ENCODE peak calls at places on chromosomes 6 and 20, in four cellular contexts. I, X, Q and P are unnamed samples.

GRCh38 chr6:90790058-90790457 is 203.2 kb upstream of the MAP3K7 start:
- DNase-seq in I (no peak), X (no peak), Q (peak; percentile 20), P (peak; percentile 20)

GRCh38 chr20:1734269-1734858 is 76.8 kb upstream of the SIRPG start:
- DNase-seq in I (no peak), X (peak; percentile 25), Q (no peak), P (peak; percentile 20)

GRCh38 chr6:144768676-144769599 is 483.8 kb downstream of the UTRN start:
- DNase-seq in I (no peak), X (no peak), Q (no peak), P (peak; percentile 50)

GRCh38 chr20:11972478-11972877 is 54.8 kb downstream of the BTBD3 start:
- DNase-seq in I (no peak), X (no peak), Q (no peak), P (no peak)

GRCh38 chr6:33823806-33824205 is 20.0 kb upstream of the MLN start:
- DNase-seq in I (no peak), X (no peak), Q (no peak), P (no peak)

GRCh38 chr6:20866940-20867630 is 332.8 kb downstream of the CDKAL1 start:
- DNase-seq in I (no peak), X (peak; percentile 36), Q (no peak), P (no peak)

GRCh38 chr20:63163596-63164560 is 52.1 kb downstream of the YTHDF1 start:
- DNase-seq in I (no peak), X (no peak), Q (no peak), P (no peak)

GRCh38 chr20:23125625-23126191 is 39.6 kb upstream of the CD93 start:
- DNase-seq in I (no peak), X (peak; percentile 95), Q (no peak), P (peak; percentile 80)

GRCh38 chr20:61297981-61298380 is 45.9 kb downstream of the CDH4 start:
- DNase-seq in I (no peak), X (peak; percentile 51), Q (no peak), P (peak; percentile 18)

GRCh38 chr20:62441986-62442539 is 14.7 kb upstream of the RBBP8NL start:
- DNase-seq in I (no peak), X (no peak), Q (no peak), P (no peak)

GRCh38 chr6:154738561-154738961 is 5.3 kb downstream of the SCAF8 start:
- DNase-seq in I (no peak), X (peak; percentile 33), Q (no peak), P (no peak)

GRCh38 chr6:67497749-67498148 is 1137.3 kb upstream of the ADGRB3 start:
- DNase-seq in I (no peak), X (no peak), Q (no peak), P (no peak)

GRCh38 chr20:53805895-53806384 is 212.3 kb upstream of the ZNF217 start:
- DNase-seq in I (no peak), X (peak; percentile 75), Q (no peak), P (peak; percentile 73)

GRCh38 chr20:61186771-61187170 is 65.3 kb upstream of the CDH4 start:
- DNase-seq in I (no peak), X (peak; percentile 60), Q (no peak), P (peak; percentile 42)

GRCh38 chr20:34401741-34402455 is 38.8 kb downstream of the ITCH start:
- DNase-seq in I (no peak), X (no peak), Q (no peak), P (no peak)

GRCh38 chr20:34403908-34404307 is 40.8 kb downstream of the ITCH start:
- DNase-seq in I (no peak), X (no peak), Q (no peak), P (no peak)

GRCh38 chr20:34404803-34405202 is 41.7 kb downstream of the ITCH start:
- DNase-seq in I (no peak), X (no peak), Q (no peak), P (no peak)

GRCh38 chr20:34403063-34403827 is 40.2 kb downstream of the ITCH start:
- DNase-seq in I (no peak), X (no peak), Q (no peak), P (no peak)

GRCh38 chr20:34402461-34402860 is 39.4 kb downstream of the ITCH start:
- DNase-seq in I (no peak), X (peak; percentile 14), Q (no peak), P (peak; percentile 73)
- H3K4me3 ChIP-seq in I (no peak overlapping the region), X (no peak overlapping the region), Q (no peak overlapping the region), P (no peak overlapping the region)

GRCh38 chr20:55632592-55632991 is 372.7 kb downstream of the CBLN4 start:
- DNase-seq in I (no peak), X (no peak), Q (no peak), P (no peak)
- TF ChIP-seq CTCF in I (no peak), X (no peak), Q (no peak), P (no peak)

DNA sequence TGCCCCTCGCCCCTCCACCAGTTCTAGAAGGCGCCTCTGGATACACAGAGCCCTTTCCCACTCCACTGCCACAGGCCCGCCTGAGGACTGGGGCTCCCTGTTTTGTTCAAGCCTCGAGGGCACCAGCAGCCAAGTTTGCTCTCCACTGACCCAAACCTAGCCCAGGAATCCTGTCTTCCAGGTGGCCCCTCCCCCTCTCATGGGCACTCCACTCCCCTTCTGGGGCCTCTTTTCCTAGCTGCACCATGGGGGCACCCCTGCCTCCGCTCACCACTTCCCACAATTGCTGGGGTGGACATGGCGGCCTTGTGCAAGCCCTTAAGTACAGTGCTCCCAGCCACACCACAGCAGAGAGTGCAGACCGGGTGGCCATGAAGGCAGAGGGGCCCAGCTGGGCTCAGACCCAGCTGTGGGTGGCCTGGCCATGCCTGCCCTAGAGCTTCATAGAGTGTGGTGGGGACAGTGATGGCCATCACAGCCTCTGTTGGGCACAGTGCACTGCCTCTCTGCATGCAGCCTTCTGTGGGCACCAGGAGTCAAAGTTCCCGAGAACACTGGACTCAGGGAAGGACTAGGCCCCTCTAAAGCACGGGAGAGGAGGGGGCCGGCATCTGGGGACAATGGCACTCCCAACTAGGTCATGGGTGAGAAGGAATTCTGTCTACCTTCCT is 1.3 kb downstream of the MYL9 start:
- DNase-seq in I (no peak), X (no peak), Q (no peak), P (no peak)
- H3K4me3 ChIP-seq in I (no peak overlapping the region), X (peak overlapping the region; percentile 94), Q (peak overlapping the region; percentile 90), P (peak overlapping the region; percentile 95)

GRCh38 chr6:110491644-110492317 is 15.4 kb upstream of the SLC22A16 start:
- DNase-seq in I (no peak), X (peak; percentile 51), Q (no peak), P (no peak)

GRCh38 chr6:110491299-110491643 is 14.9 kb upstream of the SLC22A16 start:
- DNase-seq in I (no peak), X (no peak), Q (no peak), P (no peak)

GRCh38 chr6:110493253-110493800 is 16.9 kb upstream of the SLC22A16 start:
- DNase-seq in I (no peak), X (no peak), Q (no peak), P (no peak)

GRCh38 chr6:110492584-110492983 is 16.2 kb upstream of the SLC22A16 start:
- DNase-seq in I (no peak), X (peak; percentile 39), Q (no peak), P (no peak)

DNA sequence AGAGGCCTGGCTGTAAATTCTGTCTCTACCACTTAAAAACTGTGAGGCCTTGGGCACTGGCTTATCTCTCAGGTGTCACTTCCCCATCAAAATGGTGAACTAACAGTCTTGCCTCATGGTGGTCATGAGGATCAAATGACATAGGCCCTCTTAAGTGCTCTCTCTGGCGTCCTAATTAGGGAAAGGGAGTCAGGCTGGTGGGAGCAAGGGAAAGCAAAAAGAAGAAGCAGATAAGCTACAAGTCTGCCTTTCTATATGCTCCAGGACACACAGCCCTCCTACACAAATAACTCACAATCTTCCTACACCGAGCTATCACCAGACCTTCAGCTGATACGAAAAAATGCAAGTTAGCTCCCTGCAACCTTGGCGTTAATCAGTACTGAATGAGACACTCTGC is 19.5 kb upstream of the SLC22A16 start:
- DNase-seq in I (no peak), X (no peak), Q (no peak), P (no peak)
- TF ChIP-seq CTCF in I (no peak), X (no peak), Q (no peak), P (no peak)

GRCh38 chr20:50471231-50471630 is 39.0 kb upstream of the PTPN1 start:
- DNase-seq in I (no peak), X (no peak), Q (no peak), P (no peak)
- H3K4me3 ChIP-seq in I (no peak overlapping the region), X (no peak overlapping the region), Q (no peak overlapping the region), P (no peak overlapping the region)

DNA sequence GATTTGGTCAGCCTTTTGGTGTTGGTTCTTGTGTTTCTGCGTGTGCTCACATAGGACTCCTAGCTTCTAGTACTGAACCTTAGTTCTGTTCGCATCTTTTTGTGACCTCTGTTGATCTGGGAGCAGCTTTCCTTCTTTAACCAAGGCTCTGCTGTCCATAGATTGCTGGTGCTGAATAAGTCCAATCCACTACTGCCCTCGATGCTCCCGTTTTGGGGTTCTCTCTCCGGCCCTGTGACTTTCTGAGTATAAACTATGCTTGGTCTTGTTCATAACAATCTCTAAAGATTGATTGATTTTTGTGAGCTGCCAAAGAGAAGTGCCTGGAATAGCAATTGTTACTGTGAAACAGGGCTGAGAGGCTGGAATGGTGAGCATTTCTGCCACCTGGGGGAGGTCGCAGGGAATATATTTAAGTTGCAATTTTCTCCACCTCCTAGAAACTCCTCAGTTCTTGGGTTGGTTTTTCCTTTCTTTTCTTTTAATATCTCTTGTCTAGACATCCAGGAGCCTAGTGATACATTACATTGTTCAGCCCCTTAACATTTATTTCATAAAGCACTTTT is 422.9 kb upstream of the CHD6 start:
- DNase-seq in I (no peak), X (no peak), Q (no peak), P (no peak)
- TF ChIP-seq CTCF in I (no peak), X (no peak), Q (no peak), P (peak; percentile 2)

DNA sequence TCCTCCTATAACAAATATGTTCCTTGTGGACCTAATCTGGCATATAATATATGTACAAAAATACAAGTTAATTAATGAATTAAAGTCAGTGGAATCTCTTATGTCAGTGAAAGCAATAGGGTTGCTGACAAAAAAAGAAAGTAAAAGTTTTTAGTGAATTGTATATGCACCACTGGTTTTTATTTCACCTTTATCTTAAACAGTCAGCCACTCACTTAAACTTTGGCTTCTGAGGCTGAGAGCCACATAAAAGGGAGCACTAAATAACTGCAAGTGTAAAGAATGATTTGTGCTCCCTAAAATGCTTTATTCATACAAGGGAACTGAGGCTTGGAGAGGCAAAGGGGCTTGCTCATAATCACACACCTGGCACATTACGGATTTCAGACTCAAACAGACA is 9.9 kb upstream of the F13A1 start:
- DNase-seq in I (no peak), X (no peak), Q (no peak), P (no peak)
- H3K4me3 ChIP-seq in I (no peak overlapping the region), X (no peak overlapping the region), Q (no peak overlapping the region), P (no peak overlapping the region)

GRCh38 chr6:19849736-19850135 is 12.6 kb downstream of the ID4 start:
- DNase-seq in I (no peak), X (no peak), Q (no peak), P (no peak)

GRCh38 chr6:19849196-19849595 is 12.0 kb downstream of the ID4 start:
- DNase-seq in I (no peak), X (no peak), Q (no peak), P (no peak)

GRCh38 chr6:19851273-19852089 is 14.3 kb downstream of the ID4 start:
- DNase-seq in I (no peak), X (peak; percentile 81), Q (no peak), P (peak; percentile 78)

GRCh38 chr6:19855510-19855909 is 18.3 kb downstream of the ID4 start:
- DNase-seq in I (no peak), X (no peak), Q (no peak), P (no peak)

DNA sequence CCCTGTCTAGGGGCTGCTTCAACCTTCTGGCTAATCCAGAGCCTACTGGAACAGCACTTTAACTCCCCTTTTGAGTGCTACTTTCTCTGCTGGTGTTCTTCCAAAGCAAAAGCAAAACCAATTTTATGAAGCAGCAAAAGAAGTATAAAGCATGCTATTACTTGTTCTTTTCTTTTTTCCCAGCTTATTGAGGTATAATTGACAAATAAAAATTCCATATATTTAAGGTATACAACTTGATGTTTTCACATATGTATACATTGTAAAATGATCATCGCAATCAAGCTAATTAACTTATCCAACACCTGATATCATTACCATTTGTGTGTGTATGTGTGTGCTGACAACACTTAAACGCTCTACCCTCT is 14.9 kb downstream of the ID4 start:
- DNase-seq in I (no peak), X (no peak), Q (no peak), P (no peak)
- TF ChIP-seq CTCF in I (no peak), X (no peak), Q (no peak), P (no peak)